ENCODE peak calls at places on chromosomes 7 and 10, in six cellular contexts. Z is adrenal gland, U is AG04450, M is foreskin fibroblast, I is psoas muscle, O is fibroblast of mammary gland. G is an unnamed sample.

GRCh38 chr7:6650521-6651011 is 13.4 kb downstream of the ZNF316 start:
- DNase-seq in Z (no peak), O (no peak), M (no peak), U (no peak), I (peak), G (no peak)

GRCh38 chr7:18126274-18126673 is 98.6 kb upstream of the PRPS1L1 start:
- DNase-seq in I (no peak), Z (no peak), O (no peak), M (no peak), U (no peak), G (peak)

GRCh38 chr7:157973971-157974677 is 613.5 kb downstream of the PTPRN2 start:
- DNase-seq in I (peak), O (no peak), U (no peak), Z (no peak), M (no peak), G (no peak)

GRCh38 chr10:97849101-97849490 is 547 bp upstream of the GOLGA7B start:
- DNase-seq in O (no peak), M (no peak), Z (no peak), U (no peak), I (no peak), G (peak)

GRCh38 chr10:69411476-69411875 is 5.2 kb downstream of the TACR2 start:
- DNase-seq in Z (no peak), I (no peak), U (no peak), O (no peak), M (no peak), G (peak)

GRCh38 chr10:17880596-17880995 is 71.1 kb upstream of the SLC39A12 start:
- DNase-seq in U (no peak), M (no peak), I (no peak), Z (no peak), O (peak), G (no peak)

GRCh38 chr10:130246113-130246512 is 109.9 kb downstream of the GLRX3 start:
- DNase-seq in M (no peak), O (no peak), I (no peak), Z (no peak), U (no peak), G (no peak)

GRCh38 chr10:33233635-33234034 is 100.8 kb downstream of the NRP1 start:
- DNase-seq in U (no peak), M (no peak), O (no peak), Z (no peak), I (no peak), G (no peak)

GRCh38 chr7:30460246-30460633 is 18.3 kb downstream of the NOD1 start:
- DNase-seq in U (no peak), O (peak), M (no peak), I (no peak), Z (no peak), G (no peak)

GRCh38 chr7:75915416-75916156 is 631 bp downstream of the POR start:
- DNase-seq in U (no peak), M (no peak), I (peak), O (peak), Z (peak), G (peak)

GRCh38 chr7:151008511-151009323 is 15.6 kb downstream of the ATG9B start:
- DNase-seq in Z (peak), U (no peak), O (peak), M (no peak), I (peak), G (peak)

GRCh38 chr10:97079157-97079435 is 106.7 kb downstream of the SLIT1 start:
- DNase-seq in I (no peak), U (no peak), M (no peak), Z (no peak), O (no peak), G (no peak)

GRCh38 chr7:142870147-142870559 is 15.3 kb downstream of the EPHB6 start:
- DNase-seq in U (no peak), Z (no peak), I (peak), O (no peak), M (no peak), G (no peak)

GRCh38 chr7:47792521-47793121 is 155.6 kb downstream of the PKD1L1 start:
- DNase-seq in U (no peak), I (no peak), M (no peak), O (peak), Z (no peak), G (peak)
- TF ChIP-seq CTCF in U (peak), I (peak), M (peak), O (peak), Z (peak), G (peak)

DNA sequence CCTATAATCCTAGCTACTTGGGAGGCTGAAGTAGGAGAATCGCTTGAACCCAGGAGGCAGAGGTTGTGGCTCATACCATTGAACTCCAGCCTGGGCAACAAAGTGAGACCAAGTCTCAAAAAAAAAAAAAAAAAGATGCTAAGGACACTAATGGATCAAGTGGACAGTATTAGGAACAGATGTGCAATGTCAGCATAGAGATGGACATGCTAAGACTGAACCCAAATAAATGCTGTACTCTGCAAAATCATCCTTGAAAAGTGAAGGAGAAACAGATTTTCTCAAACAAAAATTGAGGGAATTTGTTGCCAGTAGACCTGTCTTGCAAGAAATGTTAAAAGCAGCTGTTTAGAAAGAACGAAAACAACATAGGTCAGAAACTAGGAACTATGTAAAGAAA is 194.5 kb downstream of the USP6NL start:
- DNase-seq in U (no peak), I (no peak), Z (no peak), M (no peak), O (no peak), G (no peak)
- H3K4me3 ChIP-seq in U (no peak), I (no peak), Z (no peak), M (no peak), O (no peak), G (no peak)

GRCh38 chr10:121662945-121663917 is 65.0 kb upstream of the FGFR2 start:
- DNase-seq in Z (peak), U (no peak), M (no peak), O (no peak), I (no peak), G (peak)
- TF ChIP-seq CTCF in Z (peak), U (no peak), M (no peak), O (no peak), I (no peak), G (peak)

DNA sequence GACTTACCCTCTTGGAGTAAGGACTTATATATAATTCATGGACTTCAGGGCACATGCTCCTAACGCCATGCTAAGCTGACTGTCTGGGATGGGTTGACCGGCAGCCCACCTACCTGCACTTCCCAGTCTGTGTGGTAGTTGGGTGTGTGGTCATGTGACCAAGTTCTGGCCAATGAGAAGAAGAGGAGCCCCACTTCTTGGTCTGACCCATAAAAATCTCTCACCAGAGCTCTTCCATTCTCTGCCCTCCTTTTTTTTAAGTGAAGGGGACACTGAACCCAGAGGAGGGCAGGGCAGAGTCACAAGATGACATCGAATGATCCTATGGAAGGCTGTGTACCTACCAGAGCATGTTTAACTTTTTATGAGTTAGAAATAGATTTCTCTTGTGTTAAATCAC is 370.1 kb downstream of the FRMD4A start:
- DNase-seq in O (no peak), M (no peak), I (no peak), Z (no peak), U (no peak), G (no peak)
- H3K4me3 ChIP-seq in O (no peak), M (no peak), I (no peak), Z (no peak), U (no peak), G (no peak)

DNA sequence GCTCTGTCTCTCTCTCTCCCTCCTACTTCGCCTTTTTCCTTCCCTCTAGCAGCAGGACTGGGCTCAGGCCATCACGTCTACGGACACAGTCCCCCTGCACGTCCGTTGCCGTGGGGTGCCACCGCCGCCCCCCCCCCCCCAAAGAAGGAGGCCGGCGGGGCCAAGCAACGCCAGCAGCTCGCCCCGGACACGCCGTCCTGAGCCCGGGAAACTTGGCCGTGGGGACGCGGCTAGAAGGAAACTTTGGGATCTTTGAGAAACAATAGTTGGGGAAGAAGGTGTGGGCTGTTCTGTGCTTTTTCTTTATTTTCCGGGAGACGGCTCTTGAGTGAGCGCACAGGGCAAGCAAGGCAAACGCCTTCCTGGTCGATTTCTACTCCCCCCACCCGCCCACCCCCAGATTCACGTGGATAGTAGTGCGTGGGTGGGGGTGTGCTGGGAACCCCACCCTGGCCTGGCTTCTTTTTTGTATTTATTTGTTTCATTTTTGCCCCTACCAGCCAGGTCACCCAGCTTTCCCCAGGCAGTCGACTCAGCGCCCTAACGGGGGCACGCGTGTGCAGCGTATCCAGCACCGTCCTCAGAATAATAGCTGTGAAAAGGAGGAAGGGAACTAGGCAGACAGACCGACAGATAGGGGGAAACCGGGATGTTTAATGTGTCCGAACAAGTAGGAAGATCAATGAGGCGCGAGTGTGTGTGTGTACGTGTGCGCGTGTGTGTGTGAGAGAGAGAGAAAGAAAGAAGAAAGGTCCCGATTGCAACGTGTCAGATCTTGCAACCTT is 1.4 kb downstream of the MXI1 start:
- DNase-seq in U (no peak), I (peak), M (peak), O (peak), Z (peak), G (peak)
- TF ChIP-seq CTCF in U (peak), I (no peak), M (peak), O (peak), Z (no peak), G (no peak)

GRCh38 chr7:26112341-26112740 is 39.7 kb upstream of the NFE2L3 start:
- DNase-seq in Z (no peak), O (no peak), U (no peak), M (no peak), I (no peak), G (no peak)
- H3K4me3 ChIP-seq in Z (no peak), O (no peak), U (no peak), M (no peak), I (no peak), G (no peak)

GRCh38 chr10:13270877-13271551 is 28.9 kb downstream of the PHYH start:
- DNase-seq in U (no peak), Z (no peak), M (peak), O (peak), I (no peak), G (no peak)

GRCh38 chr10:13272164-13272571 is 27.7 kb downstream of the PHYH start:
- DNase-seq in Z (peak), I (peak), M (peak), U (peak), O (peak), G (no peak)

GRCh38 chr10:13268310-13268709 is 31.6 kb downstream of the PHYH start:
- DNase-seq in U (no peak), Z (no peak), O (no peak), I (no peak), M (no peak), G (no peak)

GRCh38 chr10:13268841-13269240 is 31.0 kb downstream of the PHYH start:
- DNase-seq in Z (peak), M (no peak), O (no peak), U (no peak), I (no peak), G (no peak)

DNA sequence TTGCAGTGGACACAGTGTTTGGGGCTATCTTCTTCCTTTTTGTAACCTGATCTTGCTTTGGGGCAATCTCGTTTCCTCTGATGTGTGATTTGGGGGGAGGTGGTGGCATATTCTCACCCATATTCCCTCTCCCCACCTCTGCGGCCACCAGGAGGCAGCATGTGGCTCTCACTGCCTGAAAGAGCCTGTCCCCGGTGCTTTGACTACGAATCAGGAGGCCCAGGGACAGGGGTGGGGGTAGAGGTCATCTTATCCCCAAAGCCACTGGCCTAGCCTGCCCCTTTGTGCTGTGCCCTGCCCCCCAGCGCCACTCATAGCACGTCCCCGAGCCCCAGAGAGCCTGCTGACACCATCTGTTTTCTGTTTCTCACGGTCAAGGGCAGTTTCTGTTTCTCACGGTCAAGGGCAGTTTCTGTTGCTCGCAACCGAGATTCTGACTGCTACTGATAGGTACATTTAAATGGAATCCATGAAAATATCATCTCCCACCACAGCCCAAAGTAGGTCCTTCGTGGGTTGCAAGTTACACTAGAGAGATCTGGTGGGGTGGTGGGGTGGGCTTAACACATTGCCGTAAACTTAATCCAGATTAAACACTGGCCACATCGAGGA is 28.2 kb downstream of the PHYH start:
- DNase-seq in U (no peak), O (peak), I (peak), M (peak), Z (peak), G (peak)
- TF ChIP-seq CTCF in U (peak), O (peak), I (peak), M (peak), Z (no peak), G (peak)

G was measured in epithelial cell of esophagus.